ENCODE peak calls at places on chromosome 15, in nine cellular contexts. O, H, X, J, Y, D, Z, C and L are unnamed samples.

GRCh38 chr15:83323296-83323711 is 38.8 kb upstream of the BNC1 start:
- DNase-seq in O (no peak), H (no peak), X (no peak), J (no peak), Y (no peak), D (no peak), Z (no peak), C (no peak), L (no peak)

GRCh38 chr15:25268166-25268565 is 170.7 kb downstream of the UBE3A start:
- DNase-seq in O (no peak), H (no peak), X (no peak), J (no peak), Y (peak; percentile 8), D (no peak), Z (peak; percentile 2), C (no peak), L (no peak)

GRCh38 chr15:42650208-42651066 is 75.0 kb downstream of the STARD9 start:
- DNase-seq in O (peak; percentile 0), H (peak; percentile 17), X (peak; percentile 85), J (peak; percentile 79), Y (peak; percentile 78), D (peak; percentile 45), Z (peak; percentile 74), C (peak; percentile 27), L (peak; percentile 82)

GRCh38 chr15:74604983-74605809 is 10.4 kb upstream of the CLK3 start:
- DNase-seq in O (peak; percentile 27), H (no peak), X (no peak), J (no peak), Y (no peak), D (no peak), Z (no peak), C (no peak), L (no peak)

GRCh38 chr15:76753771-76754170 is 151.4 kb downstream of the SCAPER start:
- DNase-seq in O (no peak), H (no peak), X (no peak), J (no peak), Y (no peak), D (no peak), Z (no peak), C (no peak), L (no peak)

GRCh38 chr15:39400821-39401550 is 179.9 kb upstream of the THBS1 start:
- DNase-seq in O (no peak), H (no peak), X (no peak), J (no peak), Y (no peak), D (no peak), Z (no peak), C (no peak), L (no peak)

GRCh38 chr15:25611603-25612002 is 172.8 kb upstream of the UBE3A start:
- DNase-seq in O (no peak), H (no peak), X (no peak), J (no peak), Y (no peak), D (no peak), Z (no peak), C (no peak), L (no peak)

GRCh38 chr15:70033529-70034140 is 64.1 kb downstream of the TLE3 start:
- DNase-seq in O (no peak), H (no peak), X (no peak), J (no peak), Y (no peak), D (no peak), Z (no peak), C (no peak), L (no peak)

GRCh38 chr15:57865294-57865693 is 158.8 kb downstream of the POLR2M start:
- DNase-seq in O (no peak), H (no peak), X (no peak), J (no peak), Y (peak; percentile 1), D (peak; percentile 9), Z (no peak), C (no peak), L (no peak)

GRCh38 chr15:80371924-80372323 is 32.3 kb upstream of the ARNT2 start:
- DNase-seq in O (no peak), H (no peak), X (no peak), J (no peak), Y (no peak), D (no peak), Z (no peak), C (no peak), L (no peak)

GRCh38 chr15:69818529-69818928 is 279.2 kb downstream of the TLE3 start:
- DNase-seq in O (no peak), H (no peak), X (no peak), J (no peak), Y (no peak), D (no peak), Z (no peak), C (no peak), L (no peak)